ENCODE peak calls at places on chromosome 16, in eight cellular contexts. One of them, this sample, is unnamed.

GRCh38 chr16:70753228-70753627 is 47.7 kb downstream of the VAC14 start:
- DNase-seq in adipocyte: no peak
- DNase-seq in aorta: no peak
- DNase-seq in thoracic aorta: no peak
- DNase-seq in heart right ventricle: no peak
- DNase-seq in upper lobe of left lung: no peak
- DNase-seq in fibroblast of lung: no peak
- DNase-seq in ascending aorta: no peak
- DNase-seq in this sample: no peak

GRCh38 chr16:27639588-27640276 is 89.8 kb downstream of the KATNIP start:
- DNase-seq in adipocyte: peak; percentile 65
- DNase-seq in aorta: no peak
- DNase-seq in thoracic aorta: no peak
- DNase-seq in heart right ventricle: no peak
- DNase-seq in upper lobe of left lung: no peak
- DNase-seq in fibroblast of lung: peak; percentile 48
- DNase-seq in ascending aorta: no peak
- DNase-seq in this sample: no peak

GRCh38 chr16:9371713-9372448 is 280.4 kb downstream of the HAPSTR1 start:
- DNase-seq in adipocyte: no peak
- DNase-seq in aorta: no peak
- DNase-seq in thoracic aorta: no peak
- DNase-seq in heart right ventricle: no peak
- DNase-seq in upper lobe of left lung: no peak
- DNase-seq in fibroblast of lung: no peak
- DNase-seq in ascending aorta: no peak
- DNase-seq in this sample: no peak

GRCh38 chr16:28218109-28218508 is 6.3 kb upstream of the XPO6 start:
- DNase-seq in adipocyte: peak; percentile 47
- DNase-seq in aorta: no peak
- DNase-seq in thoracic aorta: no peak
- DNase-seq in heart right ventricle: no peak
- DNase-seq in upper lobe of left lung: no peak
- DNase-seq in fibroblast of lung: peak; percentile 20
- DNase-seq in ascending aorta: no peak
- DNase-seq in this sample: peak; percentile 62

GRCh38 chr16:4882261-4882632 is 35.0 kb downstream of the UBN1 start:
- DNase-seq in adipocyte: peak; percentile 44
- DNase-seq in aorta: no peak
- DNase-seq in thoracic aorta: no peak
- DNase-seq in heart right ventricle: no peak
- DNase-seq in upper lobe of left lung: no peak
- DNase-seq in fibroblast of lung: no peak
- DNase-seq in ascending aorta: no peak
- DNase-seq in this sample: no peak

GRCh38 chr16:17777461-17777863 is 306.7 kb upstream of the XYLT1 start:
- DNase-seq in adipocyte: peak; percentile 13
- DNase-seq in aorta: no peak
- DNase-seq in thoracic aorta: no peak
- DNase-seq in heart right ventricle: no peak
- DNase-seq in upper lobe of left lung: no peak
- DNase-seq in fibroblast of lung: peak; percentile 59
- DNase-seq in ascending aorta: no peak
- DNase-seq in this sample: no peak

GRCh38 chr16:30649725-30650368 is 913 bp upstream of the PRR14 start:
- DNase-seq in adipocyte: no peak
- DNase-seq in aorta: peak; percentile 67
- DNase-seq in thoracic aorta: no peak
- DNase-seq in heart right ventricle: peak; percentile 42
- DNase-seq in upper lobe of left lung: peak; percentile 80
- DNase-seq in fibroblast of lung: no peak
- DNase-seq in ascending aorta: no peak
- DNase-seq in this sample: no peak

GRCh38 chr16:2856061-2856670 is 1.8 kb downstream of the PRSS22 start:
- DNase-seq in adipocyte: no peak
- DNase-seq in aorta: no peak
- DNase-seq in thoracic aorta: no peak
- DNase-seq in heart right ventricle: no peak
- DNase-seq in upper lobe of left lung: peak; percentile 63
- DNase-seq in fibroblast of lung: no peak
- DNase-seq in ascending aorta: no peak
- DNase-seq in this sample: no peak

GRCh38 chr16:11253009-11253994 is 2.7 kb downstream of the SOCS1 start:
- DNase-seq in adipocyte: peak; percentile 19
- DNase-seq in aorta: no peak
- DNase-seq in thoracic aorta: no peak
- DNase-seq in heart right ventricle: no peak
- DNase-seq in upper lobe of left lung: peak; percentile 31
- DNase-seq in fibroblast of lung: peak; percentile 68
- DNase-seq in ascending aorta: no peak
- DNase-seq in this sample: no peak

GRCh38 chr16:57720142-57720575 is 15.4 kb upstream of the KATNB1 start:
- DNase-seq in adipocyte: peak; percentile 42
- DNase-seq in aorta: no peak
- DNase-seq in thoracic aorta: no peak
- DNase-seq in heart right ventricle: peak; percentile 54
- DNase-seq in upper lobe of left lung: no peak
- DNase-seq in fibroblast of lung: peak; percentile 36
- DNase-seq in ascending aorta: no peak
- DNase-seq in this sample: peak; percentile 18

GRCh38 chr16:67277294-67277998 is 1.9 kb upstream of the PLEKHG4 start:
- DNase-seq in adipocyte: peak; percentile 98
- DNase-seq in aorta: peak; percentile 90
- DNase-seq in thoracic aorta: peak; percentile 63
- DNase-seq in heart right ventricle: no peak
- DNase-seq in upper lobe of left lung: no peak
- DNase-seq in fibroblast of lung: peak; percentile 100
- DNase-seq in ascending aorta: peak; percentile 55
- DNase-seq in this sample: peak; percentile 97

GRCh38 chr16:21283521-21284289 is 5.6 kb upstream of the CRYM start:
- DNase-seq in adipocyte: peak; percentile 77
- DNase-seq in aorta: peak; percentile 66
- DNase-seq in thoracic aorta: no peak
- DNase-seq in heart right ventricle: peak; percentile 64
- DNase-seq in upper lobe of left lung: peak; percentile 90
- DNase-seq in fibroblast of lung: peak; percentile 48
- DNase-seq in ascending aorta: no peak
- DNase-seq in this sample: peak; percentile 20

GRCh38 chr16:50411034-50411433 is 42.2 kb upstream of the BRD7 start:
- DNase-seq in adipocyte: no peak
- DNase-seq in aorta: no peak
- DNase-seq in thoracic aorta: no peak
- DNase-seq in heart right ventricle: no peak
- DNase-seq in upper lobe of left lung: no peak
- DNase-seq in fibroblast of lung: no peak
- DNase-seq in ascending aorta: no peak
- DNase-seq in this sample: no peak

GRCh38 chr16:78340590-78340989 is 241.1 kb downstream of the WWOX start:
- DNase-seq in adipocyte: no peak
- DNase-seq in aorta: no peak
- DNase-seq in thoracic aorta: no peak
- DNase-seq in heart right ventricle: no peak
- DNase-seq in upper lobe of left lung: no peak
- DNase-seq in fibroblast of lung: no peak
- DNase-seq in ascending aorta: no peak
- DNase-seq in this sample: no peak

DNA sequence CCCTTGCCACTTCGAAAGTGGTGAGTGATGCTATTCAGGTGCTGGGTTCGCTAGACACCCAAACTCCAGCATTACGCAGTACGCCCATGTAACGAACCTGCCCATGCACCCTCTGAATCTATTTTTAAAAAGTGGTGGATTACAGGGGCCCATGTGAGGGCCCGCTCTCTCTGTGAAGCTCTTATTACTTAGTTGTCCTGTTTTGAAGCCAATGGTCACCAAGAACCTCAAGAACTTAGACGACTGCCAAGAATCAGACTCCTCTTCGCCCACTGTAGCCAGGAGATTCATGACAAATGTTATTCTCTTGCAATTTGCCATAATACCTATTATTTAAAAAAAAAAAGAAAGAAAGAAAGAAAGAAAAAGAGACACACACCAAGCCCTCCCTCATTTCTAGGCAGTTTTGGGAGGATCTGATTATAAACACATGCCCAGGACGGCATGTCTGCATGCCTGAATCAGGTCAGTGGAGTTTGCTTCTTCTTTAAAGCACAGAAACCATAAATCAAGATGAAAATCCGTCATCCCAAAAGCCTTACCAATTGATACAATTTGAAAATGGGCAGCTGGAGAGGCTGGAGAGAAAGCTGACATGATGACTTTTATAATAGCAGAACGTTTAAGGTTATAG is 108.6 kb downstream of the IRX3 start:
- DNase-seq in adipocyte: no peak
- DNase-seq in aorta: no peak
- DNase-seq in thoracic aorta: no peak
- DNase-seq in heart right ventricle: no peak
- DNase-seq in upper lobe of left lung: no peak
- DNase-seq in fibroblast of lung: no peak
- DNase-seq in ascending aorta: no peak
- DNase-seq in this sample: no peak
- H3K4me1 ChIP-seq in adipocyte: peaks cover 14% of the 10 kb centered on the region
- H3K4me1 ChIP-seq in aorta: no peaks in the 10 kb centered on the region
- H3K4me1 ChIP-seq in thoracic aorta: no peaks in the 10 kb centered on the region
- H3K4me1 ChIP-seq in heart right ventricle: no peaks in the 10 kb centered on the region
- H3K4me1 ChIP-seq in upper lobe of left lung: no peaks in the 10 kb centered on the region
- H3K4me1 ChIP-seq in fibroblast of lung: no peaks in the 10 kb centered on the region
- H3K4me1 ChIP-seq in ascending aorta: no peaks in the 10 kb centered on the region
- H3K4me1 ChIP-seq in this sample: no peaks in the 10 kb centered on the region

GRCh38 chr16:321532-321931 is 31.0 kb downstream of the AXIN1 start:
- DNase-seq in adipocyte: no peak
- DNase-seq in aorta: no peak
- DNase-seq in thoracic aorta: no peak
- DNase-seq in heart right ventricle: no peak
- DNase-seq in upper lobe of left lung: no peak
- DNase-seq in fibroblast of lung: no peak
- DNase-seq in ascending aorta: no peak
- DNase-seq in this sample: no peak

GRCh38 chr16:317583-317982 is 34.6 kb downstream of the PDIA2 start:
- DNase-seq in adipocyte: no peak
- DNase-seq in aorta: no peak
- DNase-seq in thoracic aorta: no peak
- DNase-seq in heart right ventricle: no peak
- DNase-seq in upper lobe of left lung: no peak
- DNase-seq in fibroblast of lung: no peak
- DNase-seq in ascending aorta: no peak
- DNase-seq in this sample: no peak

GRCh38 chr16:316741-317464 is 33.9 kb downstream of the PDIA2 start:
- DNase-seq in adipocyte: no peak
- DNase-seq in aorta: no peak
- DNase-seq in thoracic aorta: no peak
- DNase-seq in heart right ventricle: no peak
- DNase-seq in upper lobe of left lung: no peak
- DNase-seq in fibroblast of lung: no peak
- DNase-seq in ascending aorta: no peak
- DNase-seq in this sample: no peak

GRCh38 chr16:320206-320605 is 32.3 kb downstream of the AXIN1 start:
- DNase-seq in adipocyte: no peak
- DNase-seq in aorta: no peak
- DNase-seq in thoracic aorta: no peak
- DNase-seq in heart right ventricle: no peak
- DNase-seq in upper lobe of left lung: no peak
- DNase-seq in fibroblast of lung: no peak
- DNase-seq in ascending aorta: no peak
- DNase-seq in this sample: no peak

DNA sequence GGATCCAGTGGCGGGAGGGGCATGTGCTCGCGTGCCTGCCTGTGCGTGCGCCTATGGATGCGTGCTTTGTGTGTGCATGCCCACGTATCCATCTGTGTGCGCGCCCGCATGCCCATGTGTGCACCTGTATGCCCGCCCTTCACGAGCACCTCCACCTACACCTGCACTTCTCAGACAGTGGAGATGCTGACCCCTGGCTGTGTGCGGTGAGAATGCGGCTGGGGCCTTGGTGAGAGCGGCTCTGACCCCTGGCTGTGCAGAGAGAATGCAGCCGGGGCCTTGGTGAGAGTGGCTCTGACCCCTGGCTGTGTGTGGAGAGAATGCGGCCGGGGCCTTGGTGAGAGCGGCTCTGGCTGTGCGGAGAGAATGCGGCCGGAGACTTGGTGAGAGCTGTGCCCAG is 33.9 kb downstream of the AXIN1 start:
- DNase-seq in adipocyte: no peak
- DNase-seq in aorta: no peak
- DNase-seq in thoracic aorta: no peak
- DNase-seq in heart right ventricle: no peak
- DNase-seq in upper lobe of left lung: peak; percentile 69
- DNase-seq in fibroblast of lung: no peak
- DNase-seq in ascending aorta: no peak
- DNase-seq in this sample: no peak
- H3K36me3 ChIP-seq in adipocyte: peaks cover 12% of the 10 kb centered on the region
- H3K36me3 ChIP-seq in aorta: peaks cover 1% of the 10 kb centered on the region
- H3K36me3 ChIP-seq in thoracic aorta: peaks cover 17% of the 10 kb centered on the region
- H3K36me3 ChIP-seq in heart right ventricle: peaks cover 4% of the 10 kb centered on the region
- H3K36me3 ChIP-seq in upper lobe of left lung: peaks cover 5% of the 10 kb centered on the region
- H3K36me3 ChIP-seq in fibroblast of lung: peaks cover 3% of the 10 kb centered on the region
- H3K36me3 ChIP-seq in ascending aorta: peaks cover 16% of the 10 kb centered on the region
- H3K36me3 ChIP-seq in this sample: peaks cover 10% of the 10 kb centered on the region

DNA sequence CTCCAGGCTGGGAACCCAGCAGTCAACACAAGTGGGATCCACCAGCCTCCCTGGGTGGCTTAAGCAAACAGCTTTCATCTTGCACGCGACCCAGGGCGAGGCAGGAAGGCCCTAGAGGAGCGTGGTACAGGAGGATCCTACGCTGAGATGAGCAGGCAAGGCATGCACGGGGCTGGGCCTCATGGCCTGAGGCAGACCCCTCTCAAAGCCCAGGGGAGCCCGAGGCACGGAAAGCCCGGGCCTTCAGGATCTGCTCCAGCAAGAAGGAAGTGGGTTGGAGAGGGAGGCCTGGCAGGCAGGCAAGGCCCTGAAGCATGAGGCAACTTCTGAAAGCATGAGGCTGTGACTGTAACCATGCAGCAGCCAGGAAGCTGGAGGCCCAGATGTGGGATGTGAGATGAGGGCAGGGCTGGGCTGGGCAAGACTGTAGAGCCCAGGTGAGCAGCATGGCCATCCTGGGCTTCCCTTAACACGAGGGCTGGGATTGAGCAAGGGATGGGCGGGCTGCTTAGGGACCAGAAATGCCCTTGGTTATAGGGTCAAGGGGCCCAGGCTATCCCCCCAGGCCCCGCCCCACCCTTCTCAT is 338.7 kb downstream of the C16orf95 start:
- DNase-seq in adipocyte: no peak
- DNase-seq in aorta: no peak
- DNase-seq in thoracic aorta: no peak
- DNase-seq in heart right ventricle: no peak
- DNase-seq in upper lobe of left lung: no peak
- DNase-seq in fibroblast of lung: no peak
- DNase-seq in ascending aorta: no peak
- DNase-seq in this sample: no peak
- H3K4me3 ChIP-seq in adipocyte: no peak overlapping the region
- H3K4me3 ChIP-seq in aorta: no peak overlapping the region
- H3K4me3 ChIP-seq in thoracic aorta: no peak overlapping the region
- H3K4me3 ChIP-seq in heart right ventricle: no peak overlapping the region
- H3K4me3 ChIP-seq in upper lobe of left lung: no peak overlapping the region
- H3K4me3 ChIP-seq in fibroblast of lung: no peak overlapping the region
- H3K4me3 ChIP-seq in ascending aorta: no peak overlapping the region
- H3K4me3 ChIP-seq in this sample: no peak overlapping the region

DNA sequence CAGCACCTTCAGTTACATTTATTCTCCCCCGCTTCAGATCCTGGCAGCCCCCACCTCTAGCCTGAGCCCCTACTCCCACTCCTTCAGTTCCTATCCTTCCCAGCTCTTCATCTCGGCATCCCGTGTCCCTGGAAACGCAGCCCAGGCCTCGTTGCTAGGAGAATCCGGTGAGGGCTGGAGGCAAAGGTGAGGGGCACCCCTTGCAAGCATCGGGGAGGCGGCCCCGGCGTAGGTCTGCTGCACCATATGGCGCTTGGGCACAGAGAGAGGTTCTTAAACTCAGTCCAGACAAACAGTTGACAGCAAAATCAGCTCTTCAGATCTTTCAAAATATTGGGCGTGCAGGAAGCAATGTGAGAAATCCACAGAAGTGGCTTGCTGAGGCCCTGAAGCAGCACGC is 15.0 kb downstream of the SLC38A8 start:
- DNase-seq in adipocyte: no peak
- DNase-seq in aorta: no peak
- DNase-seq in thoracic aorta: no peak
- DNase-seq in heart right ventricle: no peak
- DNase-seq in upper lobe of left lung: no peak
- DNase-seq in fibroblast of lung: no peak
- DNase-seq in ascending aorta: no peak
- DNase-seq in this sample: no peak
- H3K4me1 ChIP-seq in adipocyte: peaks cover 8% of the 10 kb centered on the region
- H3K4me1 ChIP-seq in aorta: no peaks in the 10 kb centered on the region
- H3K4me1 ChIP-seq in thoracic aorta: no peaks in the 10 kb centered on the region
- H3K4me1 ChIP-seq in heart right ventricle: no peaks in the 10 kb centered on the region
- H3K4me1 ChIP-seq in upper lobe of left lung: no peaks in the 10 kb centered on the region
- H3K4me1 ChIP-seq in fibroblast of lung: no peaks in the 10 kb centered on the region
- H3K4me1 ChIP-seq in ascending aorta: no peaks in the 10 kb centered on the region
- H3K4me1 ChIP-seq in this sample: no peaks in the 10 kb centered on the region

This sample was measured in SJSA1.